ENCODE peak calls at places on chromosomes 6 and 20, in ten cellular contexts. X, K, S, M, J, C, I, N, F and T are unnamed samples.

GRCh38 chr20:5510446-5510845 is 193.7 kb upstream of the PROKR2 start:
- DNase-seq in N (no peak), F (no peak), X (no peak), I (no peak), J (no peak), C (no peak), K (no peak), M (no peak), S (no peak), T (no peak)

GRCh38 chr20:2671977-2672376 is 8.0 kb upstream of the IDH3B start:
- DNase-seq in F (no peak), C (no peak), K (no peak), M (no peak), S (no peak), X (no peak), J (no peak), N (no peak), I (no peak), T (no peak)

GRCh38 chr20:381581-382290 is 1.2 kb downstream of the TRIB3 start:
- DNase-seq in J (peak; percentile 78), X (peak; percentile 27), K (peak; percentile 84), F (peak; percentile 80), C (peak; percentile 61), S (peak; percentile 65), I (peak; percentile 92), N (no peak), M (no peak), T (peak; percentile 64)

GRCh38 chr6:35465646-35466045 is 2.6 kb upstream of the RPL10A start:
- DNase-seq in X (no peak), M (no peak), I (no peak), S (no peak), F (no peak), J (no peak), N (no peak), C (no peak), K (no peak), T (no peak)

GRCh38 chr20:37266940-37267683 is 5.5 kb upstream of the GHRH start:
- DNase-seq in N (no peak), S (no peak), J (no peak), K (no peak), F (no peak), I (no peak), C (no peak), M (no peak), X (no peak), T (no peak)

GRCh38 chr6:148186916-148187315 is 155.7 kb upstream of the SASH1 start:
- DNase-seq in X (no peak), J (no peak), S (no peak), K (no peak), F (no peak), M (no peak), N (no peak), I (no peak), C (no peak), T (no peak)

GRCh38 chr20:14142171-14142570 is 146.9 kb downstream of the MACROD2 start:
- DNase-seq in C (no peak), S (no peak), N (peak; percentile 85), X (no peak), M (peak; percentile 36), K (no peak), F (peak; percentile 14), J (peak; percentile 83), I (no peak), T (peak; percentile 64)

GRCh38 chr6:4817551-4817950 is 41.3 kb downstream of the CDYL start:
- DNase-seq in K (no peak), C (no peak), I (no peak), M (no peak), F (no peak), S (no peak), X (no peak), N (no peak), J (no peak), T (no peak)

GRCh38 chr20:39810269-39810668 is 848.1 kb downstream of the DHX35 start:
- DNase-seq in S (no peak), I (no peak), J (no peak), N (no peak), M (no peak), X (no peak), F (no peak), K (no peak), C (no peak), T (no peak)

GRCh38 chr20:45860573-45861011 is 3.2 kb downstream of the ZSWIM3 start:
- DNase-seq in X (no peak), M (no peak), K (no peak), F (no peak), N (no peak), C (no peak), I (no peak), S (no peak), J (peak; percentile 26), T (peak; percentile 25)

GRCh38 chr20:40471261-40471629 is 217.8 kb downstream of the MAFB start:
- DNase-seq in C (no peak), F (no peak), M (no peak), J (no peak), X (no peak), I (no peak), N (no peak), K (no peak), S (no peak), T (peak; percentile 9)

GRCh38 chr20:49169547-49169946 is 18.6 kb downstream of the STAU1 start:
- DNase-seq in M (no peak), K (no peak), S (no peak), F (no peak), I (no peak), C (no peak), J (no peak), N (no peak), X (no peak), T (no peak)

GRCh38 chr6:195861-196360 is 96.4 kb upstream of the DUSP22 start:
- DNase-seq in I (no peak), S (peak; percentile 17), C (peak; percentile 35), J (no peak), F (no peak), N (no peak), M (no peak), K (peak; percentile 75), X (peak; percentile 31), T (peak; percentile 58)

GRCh38 chr20:51687071-51687470 is 81.1 kb downstream of the ATP9A start:
- DNase-seq in N (no peak), S (no peak), K (no peak), X (no peak), M (peak; percentile 33), J (no peak), C (no peak), I (no peak), F (no peak), T (peak; percentile 79)

GRCh38 chr6:107082045-107082444 is 33.3 kb downstream of the BEND3 start:
- DNase-seq in K (no peak), M (no peak), I (no peak), J (no peak), S (no peak), X (no peak), F (no peak), N (no peak), C (no peak), T (no peak)

GRCh38 chr6:8157839-8158238 is 55.5 kb upstream of the EEF1E1 start:
- DNase-seq in F (no peak), X (no peak), S (no peak), K (no peak), J (no peak), C (no peak), I (no peak), M (no peak), N (no peak), T (no peak)

GRCh38 chr6:67265996-67266768 is 1368.9 kb upstream of the ADGRB3 start:
- DNase-seq in J (no peak), M (no peak), X (no peak), C (no peak), F (no peak), I (peak; percentile 22), N (no peak), S (no peak), K (no peak), T (no peak)

GRCh38 chr6:116191881-116192280 is 62.0 kb downstream of the TSPYL4 start:
- DNase-seq in F (no peak), J (no peak), S (no peak), I (no peak), N (no peak), K (no peak), X (no peak), M (no peak), C (no peak), T (no peak)

GRCh38 chr6:24985313-24985712 is 49.6 kb upstream of the RIPOR2 start:
- DNase-seq in I (no peak), F (no peak), N (no peak), S (no peak), K (no peak), X (no peak), J (peak; percentile 92), M (no peak), C (no peak), T (no peak)

GRCh38 chr6:41723178-41723935 is 12.1 kb downstream of the TFEB start:
- DNase-seq in F (peak; percentile 50), S (no peak), I (peak; percentile 89), J (no peak), M (peak; percentile 34), K (no peak), C (no peak), X (peak; percentile 87), N (no peak), T (peak; percentile 90)

GRCh38 chr20:51335329-51335841 is 207.1 kb downstream of the NFATC2 start:
- DNase-seq in S (no peak), K (peak; percentile 52), J (no peak), I (no peak), F (peak; percentile 56), C (no peak), N (no peak), M (peak; percentile 99), X (no peak), T (peak; percentile 99)

GRCh38 chr6:153003294-153003645 is 761 bp upstream of the MTRF1L start:
- DNase-seq in M (no peak), X (no peak), F (no peak), C (no peak), I (no peak), S (no peak), J (peak; percentile 67), N (peak; percentile 37), K (no peak), T (no peak)